ENCODE peak calls at places on chromosomes 16 and 17, in four cellular contexts. M is HTR-8/SVneo, Z is GM03348, Q is mucosa of gallbladder. X is an unnamed sample.

GRCh38 chr17:36623281-36623680 is 21.9 kb downstream of the MRM1 start:
- DNase-seq in M (no peak), Z (no peak), Q (no peak), X (no peak)

GRCh38 chr16:47493358-47494337 is 32.5 kb downstream of the PHKB start:
- DNase-seq in M (no peak), Z (no peak), Q (no peak), X (no peak)

GRCh38 chr16:866252-866651 is 65.7 kb upstream of the GNG13 start:
- DNase-seq in M (no peak), Z (no peak), Q (no peak), X (no peak)

GRCh38 chr17:34412965-34413441 is 50.0 kb upstream of the CCL1 start:
- DNase-seq in M (no peak), Z (no peak), Q (no peak), X (no peak)

GRCh38 chr17:28720247-28720996 is 637 bp downstream of the RPL23A start:
- DNase-seq in M (no peak), Z (no peak), Q (no peak), X (no peak)

GRCh38 chr17:81336296-81336929 is 41.3 kb upstream of the SLC38A10 start:
- DNase-seq in M (no peak), Z (no peak), Q (no peak), X (no peak)

GRCh38 chr17:57915980-57916757 is 39.0 kb downstream of the CUEDC1 start:
- DNase-seq in M (no peak), Z (no peak), Q (no peak), X (no peak)

GRCh38 chr17:7673239-7673638 is 14.1 kb downstream of the TP53 start:
- DNase-seq in M (no peak), Z (no peak), Q (no peak), X (no peak)

GRCh38 chr17:51120357-51120738 is 320 bp downstream of the SPAG9 start:
- DNase-seq in M (peak; percentile 41), Z (peak; percentile 37), Q (no peak), X (no peak)

GRCh38 chr17:63841350-63842172 is 924 bp downstream of the SMARCD2 start:
- DNase-seq in M (no peak), Z (peak; percentile 42), Q (peak; percentile 49), X (peak; percentile 75)

GRCh38 chr16:13919330-13919682 is 648 bp upstream of the ERCC4 start:
- DNase-seq in M (peak; percentile 34), Z (peak; percentile 47), Q (no peak), X (peak; percentile 56)

GRCh38 chr16:19400709-19401108 is 17.0 kb upstream of the TMC5 start:
- DNase-seq in M (no peak), Z (no peak), Q (no peak), X (no peak)

GRCh38 chr17:59329558-59330313 is 1.7 kb upstream of the YPEL2 start:
- DNase-seq in M (peak; percentile 84), Z (peak; percentile 85), Q (peak; percentile 68), X (peak; percentile 83)

GRCh38 chr17:74584714-74585113 is 7.4 kb downstream of the CD300LD start:
- DNase-seq in M (no peak), Z (no peak), Q (no peak), X (no peak)

X was measured in hepatocyte.